ENCODE peak calls at places on chromosomes 3 and 15, in five cellular contexts. Z is CD8-positive, alpha-beta T cell; H is RWPE2; L is astrocyte of the spinal cord; Y is lower lobe of right lung. Q is an unnamed sample.

GRCh38 chr3:159273608-159274007 is 471.8 kb downstream of the MFSD1 start:
- DNase-seq in Z (no peak), H (no peak), L (peak), Y (no peak), Q (peak)

GRCh38 chr3:126480864-126481263 is 5.2 kb upstream of the ZXDC start:
- DNase-seq in Z (no peak), H (peak), L (no peak), Y (no peak), Q (peak)

GRCh38 chr3:47010050-47010712 is 30.7 kb downstream of the NBEAL2 start:
- DNase-seq in Z (no peak), H (peak), L (no peak), Y (no peak), Q (no peak)

GRCh38 chr15:85710340-85710842 is 84.3 kb downstream of the KLHL25 start:
- DNase-seq in Z (no peak), H (no peak), L (no peak), Y (no peak), Q (no peak)

GRCh38 chr3:54188176-54188791 is 65.9 kb downstream of the CACNA2D3 start:
- DNase-seq in Z (no peak), H (no peak), L (peak), Y (no peak), Q (peak)

GRCh38 chr3:184320099-184320445 is 5.7 kb downstream of the EIF4G1 start:
- DNase-seq in Z (no peak), H (peak), L (peak), Y (peak), Q (peak)

GRCh38 chr15:80010131-80010673 is 39.2 kb upstream of the BCL2A1 start:
- DNase-seq in Z (no peak), H (no peak), L (peak), Y (no peak), Q (peak)

GRCh38 chr15:51737538-51738305 is at the start of gene LYSMD2:
- DNase-seq in Z (peak), H (peak), L (peak), Y (peak), Q (peak)

GRCh38 chr3:94619643-94620042 is 556.8 kb downstream of the NSUN3 start:
- DNase-seq in Z (no peak), H (no peak), L (no peak), Y (no peak), Q (no peak)

GRCh38 chr15:67747949-67748348 is 77.4 kb upstream of the SKOR1 start:
- DNase-seq in Z (no peak), H (no peak), L (no peak), Y (no peak), Q (no peak)
- H3K4me3 ChIP-seq in Z (no peak), H (no peak), L (no peak), Y (no peak), Q (no peak)

GRCh38 chr15:69565066-69565465 is 112.4 kb downstream of the RPLP1 start:
- DNase-seq in Z (no peak), H (no peak), L (no peak), Y (no peak), Q (no peak)

GRCh38 chr15:69561071-69561784 is 108.6 kb downstream of the RPLP1 start:
- DNase-seq in Z (no peak), H (no peak), L (no peak), Y (no peak), Q (no peak)

GRCh38 chr15:69559440-69560215 is 107.0 kb downstream of the RPLP1 start:
- DNase-seq in Z (no peak), H (no peak), L (no peak), Y (no peak), Q (peak)

GRCh38 chr15:69562097-69562496 is 109.5 kb downstream of the RPLP1 start:
- DNase-seq in Z (no peak), H (no peak), L (no peak), Y (no peak), Q (no peak)

DNA sequence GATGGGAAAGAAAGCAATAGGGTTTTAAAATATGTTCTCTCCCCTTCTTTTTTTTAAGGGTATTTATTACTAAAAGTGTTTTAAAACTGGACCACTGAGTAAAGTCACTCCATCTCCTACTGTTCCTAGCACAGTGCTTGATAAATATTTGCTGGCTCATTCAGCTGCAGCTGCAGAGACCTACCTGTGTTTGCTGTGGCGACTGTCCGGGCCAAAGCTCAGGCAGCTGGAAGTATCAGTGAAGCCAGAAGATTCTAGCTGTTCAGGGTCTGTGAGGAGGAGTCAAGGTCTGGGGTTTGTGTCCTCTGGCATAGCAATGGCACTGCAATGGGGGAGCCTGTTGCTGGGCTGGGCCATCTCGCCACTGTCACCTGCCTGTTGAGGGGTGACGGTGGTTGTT is 109.9 kb downstream of the RPLP1 start:
- DNase-seq in Z (no peak), H (no peak), L (no peak), Y (no peak), Q (no peak)
- TF ChIP-seq CTCF in Z (no peak), H (no peak), L (no peak), Y (no peak), Q (no peak)

GRCh38 chr15:76996076-76996525 is 1.2 kb downstream of the PSTPIP1 start:
- DNase-seq in Z (no peak), H (peak), L (no peak), Y (no peak), Q (no peak)

GRCh38 chr15:76996526-76997401 is 1.8 kb downstream of the PSTPIP1 start:
- DNase-seq in Z (peak), H (peak), L (no peak), Y (no peak), Q (peak)

GRCh38 chr15:77001351-77001750 is 6.4 kb downstream of the PSTPIP1 start:
- DNase-seq in Z (no peak), H (peak), L (no peak), Y (peak), Q (no peak)

GRCh38 chr15:76999996-77000395 is 5.1 kb downstream of the PSTPIP1 start:
- DNase-seq in Z (no peak), H (peak), L (no peak), Y (no peak), Q (no peak)

DNA sequence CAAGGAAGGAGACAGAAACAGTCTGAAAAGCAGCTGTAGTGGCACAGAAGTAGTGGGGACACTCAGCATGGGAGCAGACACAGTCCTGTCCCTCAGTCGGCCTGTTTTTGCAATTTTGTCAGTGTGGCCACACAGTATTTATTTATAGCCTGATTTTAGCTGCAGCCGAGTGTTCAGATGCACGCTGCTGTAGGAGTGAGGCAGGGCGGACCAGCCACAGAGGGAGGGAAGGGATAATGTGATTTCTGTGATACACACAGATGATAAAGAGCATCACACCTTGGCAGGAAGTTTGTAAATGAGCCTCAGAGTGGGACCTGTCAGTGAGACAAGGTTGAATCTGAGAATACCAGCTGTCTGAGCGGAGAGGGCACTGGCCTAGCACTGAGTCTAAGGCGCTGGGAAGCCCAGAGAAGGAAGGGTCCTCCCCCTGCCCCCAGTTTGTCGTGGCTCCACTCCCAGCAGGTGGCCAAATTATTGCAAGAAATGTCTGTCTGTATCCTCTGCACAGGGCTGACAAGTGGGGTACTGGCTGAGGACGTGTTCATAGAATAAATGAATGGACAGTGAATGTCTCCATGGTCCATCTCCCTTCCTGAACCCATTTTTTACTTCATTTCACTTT is 3.8 kb downstream of the PSTPIP1 start:
- DNase-seq in Z (no peak), H (peak), L (no peak), Y (no peak), Q (no peak)
- H3K4me3 ChIP-seq in Z (no peak), H (no peak), L (no peak), Y (no peak), Q (no peak)

DNA sequence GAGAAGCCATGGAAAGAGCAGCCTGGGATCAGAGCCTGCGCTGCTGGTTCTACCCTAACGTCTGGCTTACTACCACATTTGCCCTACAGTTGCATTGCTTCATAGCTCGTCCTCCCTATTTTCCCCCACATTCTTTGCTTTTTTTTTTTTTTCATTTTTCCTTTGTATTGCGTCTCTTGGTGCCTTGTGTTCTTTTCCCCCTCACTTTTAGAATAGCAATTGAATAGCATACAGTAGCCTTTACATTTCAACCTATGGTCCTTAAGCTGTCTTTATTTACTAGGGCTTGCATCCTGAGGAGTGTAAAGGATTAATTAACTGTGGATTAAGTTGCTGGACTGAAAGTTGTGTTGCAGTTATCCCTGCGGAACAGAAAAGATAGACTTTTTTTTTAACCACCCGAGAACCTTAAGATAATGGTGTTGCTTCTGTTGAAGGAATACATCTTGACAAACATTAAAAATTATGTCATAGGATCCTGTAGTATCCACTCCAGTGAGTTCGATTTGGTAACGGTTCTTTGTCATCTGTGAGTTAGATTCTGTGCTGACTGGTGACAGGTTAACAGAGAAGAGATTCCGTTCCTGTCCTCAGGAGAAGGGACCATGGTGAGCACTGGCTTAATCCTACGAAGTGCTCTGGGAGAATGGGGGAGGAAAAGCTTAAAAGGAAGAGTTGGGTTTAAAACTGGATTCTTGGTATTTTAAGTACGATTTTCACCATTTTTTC is 417.4 kb upstream of the NAALADL2 start:
- DNase-seq in Z (no peak), H (no peak), L (peak), Y (no peak), Q (peak)
- TF ChIP-seq CTCF in Z (no peak), H (no peak), L (no peak), Y (no peak), Q (no peak)

GRCh38 chr3:114494498-114494897 is 200.7 kb downstream of the TIGIT start:
- DNase-seq in Z (no peak), H (no peak), L (no peak), Y (no peak), Q (no peak)

GRCh38 chr3:114496466-114496865 is 202.6 kb downstream of the TIGIT start:
- DNase-seq in Z (no peak), H (no peak), L (no peak), Y (no peak), Q (peak)

GRCh38 chr3:114496874-114497273 is 203.0 kb downstream of the TIGIT start:
- DNase-seq in Z (no peak), H (no peak), L (peak), Y (no peak), Q (peak)

GRCh38 chr3:114498779-114499370 is 205.0 kb downstream of the TIGIT start:
- DNase-seq in Z (no peak), H (peak), L (peak), Y (no peak), Q (peak)

DNA sequence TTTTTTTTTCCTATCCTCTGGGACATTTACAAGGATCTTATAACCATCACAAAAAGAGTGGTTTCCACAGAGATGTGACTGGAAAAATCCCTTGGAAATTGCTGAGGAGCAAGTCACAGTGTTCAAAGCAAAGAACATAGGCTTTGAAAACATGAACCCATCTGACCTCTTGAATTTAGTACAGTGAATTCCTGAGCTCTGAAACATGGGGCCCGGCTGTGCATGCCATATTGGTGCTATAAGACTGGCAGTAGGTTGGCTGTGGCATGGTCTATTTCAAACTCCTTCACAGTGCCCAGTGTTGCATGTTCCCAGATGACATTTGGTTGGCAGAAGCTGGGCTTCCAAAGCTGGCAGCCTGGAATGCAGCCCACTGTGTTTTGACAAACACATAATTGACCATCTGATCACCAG is 202.2 kb downstream of the TIGIT start:
- DNase-seq in Z (no peak), H (no peak), L (peak), Y (no peak), Q (peak)
- H3K4me3 ChIP-seq in Z (no peak), H (no peak), L (no peak), Y (no peak), Q (no peak)